ENCODE peak calls at places on chromosomes 6 and 20, in four cellular contexts. D is spleen, U is uterus, B is HCT116. H is an unnamed sample.

GRCh38 chr6:154595538-154595937 is 85.1 kb upstream of the CNKSR3 start:
- DNase-seq in D (no peak), U (no peak), B (no peak), H (no peak)

GRCh38 chr6:25404693-25405169 is 125.6 kb downstream of the CARMIL1 start:
- DNase-seq in D (no peak), U (no peak), B (no peak), H (no peak)

GRCh38 chr6:131023834-131024504 is 39.1 kb downstream of the EPB41L2 start:
- DNase-seq in D (no peak), U (no peak), B (peak; percentile 3), H (no peak)

GRCh38 chr6:18302561-18303439 is 38.5 kb upstream of the DEK start:
- DNase-seq in D (no peak), U (no peak), B (no peak), H (no peak)

GRCh38 chr20:33933469-33933909 is 60.2 kb upstream of the RALY start:
- DNase-seq in D (peak; percentile 74), U (peak; percentile 33), B (peak; percentile 48), H (peak; percentile 20)

GRCh38 chr20:20520776-20521175 is 152.9 kb downstream of the INSM1 start:
- DNase-seq in D (no peak), U (no peak), B (no peak), H (no peak)

GRCh38 chr20:3866464-3866863 is 19.8 kb downstream of the MAVS start:
- DNase-seq in D (no peak), U (no peak), B (no peak), H (no peak)

GRCh38 chr6:157841211-157841840 is 18.3 kb downstream of the SNX9 start:
- DNase-seq in D (no peak), U (no peak), B (peak; percentile 72), H (no peak)

GRCh38 chr6:131258010-131258652 is 122.9 kb downstream of the AKAP7 start:
- DNase-seq in D (no peak), U (no peak), B (no peak), H (no peak)

GRCh38 chr20:33947709-33948295 is 45.9 kb upstream of the RALY start:
- DNase-seq in D (no peak), U (no peak), B (peak; percentile 89), H (no peak)

GRCh38 chr6:157272866-157273755 is 50.2 kb downstream of the TMEM242 start:
- DNase-seq in D (peak; percentile 75), U (no peak), B (no peak), H (no peak)

GRCh38 chr6:22470454-22471368 is 98.7 kb upstream of the HDGFL1 start:
- DNase-seq in D (no peak), U (peak; percentile 19), B (no peak), H (peak; percentile 39)

GRCh38 chr6:96499781-96500180 is 21.8 kb upstream of the UFL1 start:
- DNase-seq in D (peak; percentile 74), U (no peak), B (no peak), H (no peak)

GRCh38 chr6:169702640-169703246 is 817 bp downstream of the C6orf120 start:
- DNase-seq in D (no peak), U (peak; percentile 24), B (no peak), H (no peak)

GRCh38 chr6:114051031-114051430 is 80.1 kb upstream of the HDAC2 start:
- DNase-seq in D (no peak), U (no peak), B (no peak), H (no peak)

GRCh38 chr6:84103029-84103428 is 69.5 kb downstream of the MRAP2 start:
- DNase-seq in D (no peak), U (no peak), B (no peak), H (no peak)

GRCh38 chr6:77457720-77458349 is 5.5 kb downstream of the HTR1B start:
- DNase-seq in D (no peak), U (peak; percentile 20), B (peak; percentile 84), H (peak; percentile 41)

GRCh38 chr20:62066983-62067433 is 1.3 kb upstream of the TAF4 start:
- DNase-seq in D (peak; percentile 74), U (no peak), B (no peak), H (peak; percentile 58)

GRCh38 chr6:46979206-46979605 is 57.5 kb upstream of the ADGRF5 start:
- DNase-seq in D (no peak), U (no peak), B (no peak), H (no peak)

GRCh38 chr20:32957451-32957850 is 46.8 kb downstream of the SUN5 start:
- DNase-seq in D (no peak), U (no peak), B (no peak), H (no peak)

GRCh38 chr6:37172991-37173572 is 3.1 kb downstream of the PIM1 start:
- DNase-seq in D (no peak), U (no peak), B (no peak), H (no peak)

GRCh38 chr6:105902401-105903031 is 183.6 kb upstream of the PRDM1 start:
- DNase-seq in D (no peak), U (no peak), B (no peak), H (no peak)

GRCh38 chr6:138086573-138087196 is 20.5 kb downstream of the PERP start:
- DNase-seq in D (no peak), U (no peak), B (peak; percentile 85), H (no peak)

GRCh38 chr20:23666189-23666588 is 22.6 kb downstream of the CST4 start:
- DNase-seq in D (no peak), U (no peak), B (no peak), H (no peak)

GRCh38 chr6:168372871-168373270 is 53.3 kb upstream of the DACT2 start:
- DNase-seq in D (no peak), U (no peak), B (no peak), H (no peak)

GRCh38 chr6:140105857-140106256 is 731.4 kb upstream of the CITED2 start:
- DNase-seq in D (no peak), U (no peak), B (peak; percentile 37), H (no peak)

GRCh38 chr6:106527979-106528378 is 101.3 kb downstream of the RTN4IP1 start:
- DNase-seq in D (no peak), U (no peak), B (peak; percentile 83), H (no peak)

DNA sequence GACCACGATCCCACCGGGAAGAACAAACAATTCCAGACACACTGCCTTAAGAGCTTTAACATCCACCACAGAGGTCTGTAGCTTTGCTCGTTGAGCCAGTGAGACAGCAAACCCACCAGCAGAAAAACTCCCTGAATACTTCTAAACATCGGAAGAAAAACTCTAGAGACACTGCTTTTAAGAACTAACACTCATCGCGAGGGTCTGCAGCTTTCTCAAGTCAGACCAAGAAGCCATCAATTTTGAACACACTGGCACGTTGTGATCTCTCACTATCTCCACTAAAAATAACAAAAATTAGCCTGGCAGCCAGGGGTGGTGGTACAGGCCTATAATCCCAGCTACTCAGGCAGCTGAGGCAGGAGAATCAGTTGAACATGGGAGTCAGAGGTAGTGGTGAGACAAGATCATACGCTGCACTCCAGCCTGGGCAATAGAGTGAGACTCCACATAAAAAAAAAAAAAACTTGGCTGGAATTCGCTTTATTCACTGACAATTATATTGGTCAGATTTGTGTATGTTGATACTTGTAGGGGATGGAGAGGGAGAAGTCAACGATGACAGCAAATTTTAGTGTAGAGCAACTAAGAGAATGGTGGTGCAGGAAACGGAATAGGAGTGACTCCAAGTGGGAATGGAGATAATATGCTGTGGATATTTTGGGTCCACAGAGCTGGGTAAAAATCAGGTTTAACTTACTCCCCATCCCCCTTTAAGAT is 860 bp upstream of the TMEM14C start:
- DNase-seq in D (no peak), U (no peak), B (no peak), H (no peak)
- H3K4me3 ChIP-seq in D (peak overlapping the region; percentile 57), U (peak overlapping the region; percentile 67), B (peak overlapping the region; percentile 78), H (peak overlapping the region; percentile 91)

DNA sequence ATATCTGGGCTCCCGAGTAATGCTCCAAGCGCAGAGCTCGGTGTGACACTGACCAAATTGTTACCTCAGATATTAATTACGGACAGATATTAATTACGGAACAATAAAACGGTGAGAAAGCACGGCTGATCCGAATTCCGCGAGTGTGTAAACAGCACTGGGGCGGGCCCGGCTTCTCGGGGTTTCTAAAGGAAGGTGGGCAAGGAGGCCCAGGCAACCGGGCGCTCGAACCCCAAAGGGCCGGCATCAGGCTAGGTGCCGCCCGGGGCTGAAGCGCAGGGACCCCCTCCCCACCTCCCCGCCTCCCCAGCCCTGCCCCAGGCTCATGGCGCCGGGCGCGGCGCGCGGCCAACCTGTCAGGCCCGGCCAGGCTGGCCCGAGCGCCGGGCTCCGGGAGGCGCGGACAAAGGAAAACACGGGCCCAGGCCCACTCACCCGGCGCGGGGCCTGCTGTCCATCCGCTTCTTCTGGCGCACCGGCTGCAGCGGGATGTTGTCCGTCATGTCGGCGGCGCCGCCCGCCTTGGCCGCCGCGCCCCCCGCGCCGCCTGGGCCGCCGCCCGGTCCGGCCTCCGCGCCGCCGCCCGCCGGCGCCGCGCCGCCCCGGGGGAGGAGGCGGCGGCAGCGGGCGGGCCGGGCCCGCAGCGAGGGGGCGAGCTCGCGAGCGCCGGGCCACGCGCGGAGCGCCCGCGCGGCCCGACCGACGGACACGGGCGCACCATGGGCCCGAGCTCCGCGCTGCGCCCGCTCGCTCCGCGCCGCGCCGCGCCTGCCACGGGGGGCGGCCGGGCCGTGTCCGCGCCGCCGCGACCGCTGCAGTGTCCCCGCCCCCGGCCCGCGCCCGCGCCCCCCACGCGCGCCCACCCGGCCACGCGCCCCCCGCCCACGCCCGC is at the start of gene ATP9A:
- DNase-seq in D (peak; percentile 79), U (peak; percentile 37), B (no peak), H (peak; percentile 29)
- TF ChIP-seq POLR2A in D (no peak), U (no peak), B (no peak), H (no peak)

DNA sequence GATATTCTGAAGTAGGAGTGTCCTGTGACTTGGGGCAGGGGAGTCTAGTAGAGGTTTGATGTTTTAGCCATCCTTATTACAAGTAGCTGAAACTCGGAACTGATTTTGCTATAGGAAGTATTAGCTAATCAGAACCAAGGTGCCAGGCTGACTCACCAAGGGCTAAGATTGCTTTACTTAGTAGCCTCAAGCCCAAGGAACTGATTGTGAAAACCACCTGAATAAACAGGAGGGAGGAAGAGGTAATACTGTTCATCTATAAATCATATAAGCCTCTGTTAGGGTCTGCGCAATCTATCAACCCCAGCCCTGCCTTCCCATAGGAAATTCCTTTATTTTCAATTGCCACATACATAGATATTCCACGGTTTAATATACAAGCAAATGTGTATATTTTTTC is 54.4 kb downstream of the GNAS start:
- DNase-seq in D (no peak), U (no peak), B (no peak), H (no peak)
- H3K4me3 ChIP-seq in D (no peak overlapping the region), U (no peak overlapping the region), B (no peak overlapping the region), H (no peak overlapping the region)

DNA sequence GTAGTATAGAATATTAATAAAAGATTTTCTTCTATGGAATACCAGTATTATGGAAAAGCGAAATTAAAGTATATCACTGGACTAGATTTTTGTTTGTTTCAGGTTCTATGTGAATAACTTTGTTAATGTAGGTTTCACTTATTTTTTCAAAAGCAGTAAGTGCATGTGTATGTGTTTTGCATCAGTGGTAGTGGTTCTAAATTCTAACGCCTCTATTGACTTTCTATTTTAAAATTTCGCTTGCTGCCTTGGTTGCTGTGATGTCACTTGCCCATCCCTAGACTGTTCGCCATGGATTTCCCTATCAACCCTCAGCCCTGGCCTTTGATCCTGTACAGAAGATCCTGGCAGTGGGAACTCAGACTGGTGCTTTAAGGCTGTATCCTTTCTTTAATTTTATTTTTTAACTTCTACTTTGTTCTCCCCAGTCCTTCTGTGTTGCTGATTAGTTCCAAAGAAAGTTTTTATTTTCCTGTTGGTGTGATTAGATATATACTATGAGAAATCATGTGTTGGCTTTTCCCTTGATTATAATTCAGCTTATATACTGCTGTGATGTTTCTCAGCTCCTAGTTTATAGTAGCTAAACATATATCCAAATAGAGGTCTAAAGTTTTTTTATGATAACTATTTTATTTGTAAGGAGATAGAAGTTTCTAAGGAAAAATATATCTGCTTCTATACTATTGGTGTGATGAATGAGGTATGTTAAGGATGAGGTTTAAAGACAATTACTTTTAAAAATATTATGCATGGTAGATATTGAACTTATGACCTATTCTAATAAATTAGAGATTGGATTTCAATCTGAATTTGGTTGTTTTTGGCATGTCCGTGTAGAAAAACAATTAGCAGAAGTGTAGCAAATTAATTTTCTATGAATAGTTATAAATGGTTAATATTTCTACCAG is 1.7 kb downstream of the STXBP5 start:
- DNase-seq in D (no peak), U (no peak), B (no peak), H (no peak)
- TF ChIP-seq POLR2A in D (no peak), U (no peak), B (no peak), H (no peak)

GRCh38 chr6:43120938-43121913 is 45.1 kb downstream of the PTK7 start:
- DNase-seq in D (peak; percentile 17), U (peak; percentile 84), B (peak; percentile 44), H (peak; percentile 92)
- H3K4me3 ChIP-seq in D (no peak overlapping the region), U (no peak overlapping the region), B (peak overlapping the region; percentile 16), H (no peak overlapping the region)